ENCODE peak calls at places on chromosomes 2 and 18, in six cellular contexts. H is progenitor cell of endocrine pancreas, Q is upper lobe of right lung, U is cardiac muscle cell, I is endothelial cell, G is AG04449. Z is an unnamed sample.

GRCh38 chr2:88729061-88729745 is 37.7 kb downstream of the RPIA start:
- DNase-seq in H (no peak), Q (no peak), U (no peak), I (no peak), G (no peak), Z (no peak)

GRCh38 chr18:3340682-3341097 is 78.8 kb downstream of the MYL12B start:
- DNase-seq in H (no peak), Q (no peak), U (no peak), I (no peak), G (no peak), Z (no peak)

GRCh38 chr2:237581751-237582746 is 8.5 kb downstream of the RAB17 start:
- DNase-seq in H (no peak), Q (peak), U (peak), I (peak), G (peak), Z (peak)

GRCh38 chr2:3040819-3041218 is 336.8 kb downstream of the EIPR1 start:
- DNase-seq in H (no peak), Q (no peak), U (no peak), I (no peak), G (no peak), Z (no peak)

GRCh38 chr2:96205888-96206287 is 2.7 kb downstream of the STARD7 start:
- DNase-seq in H (no peak), Q (no peak), U (peak), I (no peak), G (no peak), Z (no peak)

GRCh38 chr2:22904126-22904684 is 480.8 kb upstream of the KLHL29 start:
- DNase-seq in H (peak), Q (peak), U (peak), I (peak), G (no peak), Z (peak)

GRCh38 chr2:25337891-25338290 is 3.8 kb downstream of the DNMT3A start:
- DNase-seq in H (no peak), Q (no peak), U (no peak), I (no peak), G (no peak), Z (no peak)

GRCh38 chr2:10004401-10004800 is 38.9 kb upstream of the KLF11 start:
- DNase-seq in H (no peak), Q (no peak), U (no peak), I (no peak), G (no peak), Z (no peak)

GRCh38 chr18:56712761-56713160 is 61.6 kb downstream of the WDR7 start:
- DNase-seq in H (no peak), Q (no peak), U (no peak), I (no peak), G (no peak), Z (no peak)

GRCh38 chr18:56711706-56712445 is 60.7 kb downstream of the WDR7 start:
- DNase-seq in H (no peak), Q (no peak), U (no peak), I (no peak), G (no peak), Z (no peak)

GRCh38 chr18:56715121-56715520 is 64.0 kb downstream of the WDR7 start:
- DNase-seq in H (no peak), Q (no peak), U (no peak), I (no peak), G (no peak), Z (no peak)

GRCh38 chr18:56709463-56709862 is 58.3 kb downstream of the WDR7 start:
- DNase-seq in H (no peak), Q (no peak), U (no peak), I (no peak), G (peak), Z (no peak)
- TF ChIP-seq CTCF in H (no peak), Q (no peak), U (peak), I (no peak), G (no peak), Z (no peak)

DNA sequence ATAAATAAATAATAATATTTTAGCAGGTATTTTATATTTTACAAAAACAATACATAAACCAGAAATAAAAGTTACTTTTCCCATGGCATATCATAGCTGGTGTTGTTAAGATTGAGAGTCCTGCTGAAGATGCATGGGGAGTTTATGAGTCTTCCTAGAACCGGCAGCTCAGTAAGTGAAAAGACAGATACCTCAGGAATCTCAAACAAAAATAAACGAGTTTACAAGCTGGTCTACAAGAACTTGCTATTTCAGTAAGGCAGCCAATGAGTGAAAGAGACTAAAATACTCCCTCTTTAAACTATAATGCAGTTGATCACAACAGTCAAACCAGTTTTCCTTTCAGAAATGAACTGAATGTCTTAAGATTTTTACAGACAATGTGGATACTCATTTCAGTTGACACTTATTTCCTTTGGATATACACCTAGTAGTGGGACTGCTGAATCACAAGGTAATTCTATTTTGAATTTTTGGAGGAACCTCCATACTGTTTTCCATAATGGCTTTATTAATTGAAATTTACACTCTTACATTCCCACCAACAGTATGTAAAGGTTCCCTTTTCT is 8.9 kb downstream of the GAREM1 start:
- DNase-seq in H (no peak), Q (no peak), U (no peak), I (no peak), G (no peak), Z (no peak)
- TF ChIP-seq CTCF in H (peak), Q (peak), U (no peak), I (peak), G (no peak), Z (no peak)

GRCh38 chr2:144889348-144889747 is 369.4 kb upstream of the ZEB2 start:
- DNase-seq in H (no peak), Q (no peak), U (no peak), I (no peak), G (no peak), Z (no peak)
- TF ChIP-seq CTCF in H (no peak), Q (no peak), U (no peak), I (no peak), G (no peak), Z (no peak)

DNA sequence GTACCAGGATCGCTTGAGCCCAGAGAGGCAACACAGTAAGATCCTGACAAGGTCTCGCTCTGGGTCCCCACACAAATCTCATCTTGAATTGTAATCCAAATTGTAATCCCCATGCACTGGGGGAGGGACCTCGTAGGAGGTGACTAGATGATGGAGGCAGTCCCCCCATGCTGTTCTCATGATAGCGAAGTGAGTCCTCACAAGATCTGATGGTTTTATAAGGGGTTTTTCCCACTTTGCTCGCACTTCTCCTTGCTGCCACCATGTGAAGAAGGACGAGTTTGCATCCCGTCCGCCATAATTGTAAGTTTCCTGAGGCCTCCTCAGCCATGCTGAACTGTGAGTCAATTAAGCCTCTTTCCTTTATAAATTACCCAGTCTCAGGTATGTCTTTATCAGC is 46.0 kb upstream of the SERTAD2 start:
- DNase-seq in H (no peak), Q (no peak), U (no peak), I (no peak), G (no peak), Z (no peak)
- TF ChIP-seq CTCF in H (no peak), Q (no peak), U (no peak), I (no peak), G (no peak), Z (no peak)

GRCh38 chr2:26785431-26786206 is at the start of gene CENPA:
- DNase-seq in H (peak), Q (peak), U (peak), I (peak), G (peak), Z (peak)
- TF ChIP-seq CTCF in H (peak), Q (peak), U (peak), I (peak), G (no peak), Z (no peak)

GRCh38 chr2:1839066-1839756 is 94.9 kb upstream of the PXDN start:
- DNase-seq in H (no peak), Q (peak), U (no peak), I (no peak), G (no peak), Z (no peak)
- TF ChIP-seq CTCF in H (peak), Q (no peak), U (no peak), I (no peak), G (peak), Z (peak)

GRCh38 chr2:64322433-64322832 is 131.5 kb upstream of the LGALSL start:
- DNase-seq in H (no peak), Q (no peak), U (no peak), I (no peak), G (no peak), Z (no peak)

GRCh38 chr2:64315561-64315960 is 138.4 kb upstream of the LGALSL start:
- DNase-seq in H (no peak), Q (no peak), U (no peak), I (no peak), G (no peak), Z (no peak)

GRCh38 chr2:64318476-64318748 is 135.6 kb upstream of the LGALSL start:
- DNase-seq in H (no peak), Q (no peak), U (no peak), I (no peak), G (no peak), Z (no peak)

GRCh38 chr2:64319930-64320329 is 134.0 kb upstream of the LGALSL start:
- DNase-seq in H (no peak), Q (no peak), U (no peak), I (no peak), G (no peak), Z (no peak)

DNA sequence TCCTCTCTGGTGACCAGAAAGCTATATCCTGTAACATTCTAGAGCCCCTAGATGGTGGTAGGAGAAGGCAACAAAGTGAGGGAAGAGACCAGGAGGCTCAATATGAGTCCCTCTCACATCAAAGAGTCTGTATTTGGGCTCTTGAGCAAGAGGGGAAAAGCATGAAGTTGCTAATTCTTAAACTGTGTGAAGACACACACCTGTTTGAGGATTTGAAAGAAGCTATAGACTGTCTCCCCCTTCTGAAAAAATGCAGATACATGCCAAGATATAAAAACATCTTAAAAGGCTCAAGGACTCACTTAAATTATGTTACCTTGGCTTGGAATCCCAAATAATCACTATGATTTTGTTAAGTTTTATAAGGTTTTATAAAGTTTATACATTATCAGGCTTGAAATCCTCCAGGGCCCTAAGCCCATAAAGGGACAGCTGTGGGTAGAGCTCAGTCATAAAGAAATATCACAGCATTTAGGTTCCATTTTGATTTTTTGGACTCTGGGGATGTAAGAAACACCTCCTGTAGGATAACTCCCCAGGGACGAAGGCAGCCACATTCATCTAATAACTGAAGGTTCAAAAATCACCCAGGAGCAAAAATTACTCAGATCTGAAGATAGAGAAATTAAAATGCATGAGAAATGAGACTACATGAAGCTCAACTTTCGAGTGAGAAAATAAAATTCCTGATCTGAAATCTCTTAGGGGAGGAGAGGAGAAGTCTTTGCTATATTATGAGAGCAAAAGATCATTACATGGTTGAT is 136.1 kb upstream of the LGALSL start:
- DNase-seq in H (no peak), Q (no peak), U (no peak), I (no peak), G (no peak), Z (no peak)
- TF ChIP-seq CTCF in H (no peak), Q (no peak), U (no peak), I (no peak), G (no peak), Z (no peak)

GRCh38 chr2:157305713-157306110 is 19.9 kb downstream of the ERMN start:
- DNase-seq in H (no peak), Q (no peak), U (no peak), I (no peak), G (no peak), Z (no peak)

GRCh38 chr2:157303612-157304011 is 22.0 kb downstream of the ERMN start:
- DNase-seq in H (no peak), Q (no peak), U (no peak), I (no peak), G (no peak), Z (no peak)

GRCh38 chr2:157302492-157303099 is 23.0 kb downstream of the ERMN start:
- DNase-seq in H (no peak), Q (no peak), U (peak), I (peak), G (no peak), Z (peak)

GRCh38 chr2:157304811-157305712 is 20.6 kb downstream of the ERMN start:
- DNase-seq in H (no peak), Q (no peak), U (no peak), I (peak), G (no peak), Z (no peak)

GRCh38 chr2:157307021-157307420 is 18.6 kb downstream of the ERMN start:
- DNase-seq in H (no peak), Q (no peak), U (no peak), I (no peak), G (no peak), Z (no peak)
- TF ChIP-seq CTCF in H (no peak), Q (peak), U (peak), I (peak), G (peak), Z (no peak)

GRCh38 chr18:54004828-54005227 is 219.6 kb downstream of the MBD2 start:
- DNase-seq in H (no peak), Q (no peak), U (no peak), I (no peak), G (no peak), Z (no peak)
- TF ChIP-seq CTCF in H (no peak), Q (no peak), U (peak), I (no peak), G (peak), Z (no peak)

Z was measured in nephron progenitor cell.